ENCODE peak calls at places on chromosomes 1 and 21, in ten cellular contexts. W, L, F, Q, K, U, A, H, B and Z are unnamed samples.
A peak's percentile ranks its signal among the peaks of the same experiment; 100 is the strongest.

GRCh38 chr1:47705517-47706130 is 267.8 kb downstream of the FOXD2 start:
- DNase-seq in A (no peak), Q (no peak), U (no peak), B (no peak), F (no peak), L (no peak), K (no peak), W (no peak), H (no peak), Z (no peak)

GRCh38 chr1:7474143-7474490 is 297.0 kb upstream of the VAMP3 start:
- DNase-seq in A (no peak), U (no peak), L (no peak), W (no peak), F (no peak), H (no peak), B (no peak), K (no peak), Q (no peak), Z (no peak)

GRCh38 chr1:25245809-25246599 is 1.2 kb downstream of the RSRP1 start:
- DNase-seq in W (no peak), U (no peak), L (no peak), Q (peak; percentile 39), K (no peak), H (no peak), B (no peak), F (peak; percentile 14), A (no peak), Z (no peak)

GRCh38 chr1:22163578-22163977 is 20.7 kb upstream of the WNT4 start:
- DNase-seq in F (no peak), W (no peak), Q (no peak), B (no peak), L (no peak), U (no peak), K (no peak), A (no peak), H (no peak), Z (no peak)

GRCh38 chr21:26388731-26389231 is 184.3 kb downstream of the CYYR1 start:
- DNase-seq in Q (peak; percentile 66), U (no peak), H (no peak), K (no peak), B (peak; percentile 68), F (no peak), A (no peak), W (no peak), L (no peak), Z (no peak)

GRCh38 chr1:205592443-205593003 is 39.3 kb downstream of the ELK4 start:
- DNase-seq in H (no peak), L (no peak), A (no peak), K (no peak), Q (no peak), U (peak; percentile 55), B (no peak), F (no peak), W (no peak), Z (no peak)

GRCh38 chr1:175802407-175803123 is 59.2 kb upstream of the TNR start:
- DNase-seq in L (no peak), U (no peak), B (no peak), K (no peak), W (no peak), F (no peak), H (no peak), A (no peak), Q (no peak), Z (peak; percentile 17)

GRCh38 chr1:206816390-206817287 is 44.3 kb upstream of the IL10 start:
- DNase-seq in F (no peak), A (no peak), Q (no peak), B (no peak), K (no peak), W (no peak), L (no peak), H (no peak), U (no peak), Z (no peak)

GRCh38 chr1:67256291-67257172 is 51.1 kb upstream of the IL12RB2 start:
- DNase-seq in U (no peak), H (no peak), F (no peak), W (no peak), Q (no peak), B (no peak), A (no peak), L (no peak), K (peak; percentile 61), Z (no peak)

GRCh38 chr1:48250572-48250971 is 28.1 kb downstream of the SLC5A9 start:
- DNase-seq in F (no peak), A (no peak), B (no peak), L (no peak), U (no peak), H (no peak), K (no peak), Q (no peak), W (no peak), Z (no peak)

GRCh38 chr1:32876341-32877210 is 5.9 kb upstream of the FNDC5 start:
- DNase-seq in B (no peak), L (peak; percentile 89), U (peak; percentile 70), W (no peak), F (peak; percentile 51), Q (peak; percentile 18), H (no peak), K (peak; percentile 73), A (peak; percentile 84), Z (peak; percentile 81)